ENCODE peak calls at places on chromosome 3, in five cellular contexts. O, C, Z, B and X are unnamed samples.

GRCh38 chr3:65618599-65618998 is 420.1 kb downstream of the MAGI1 start:
- DNase-seq in O (no peak), C (no peak), Z (no peak), B (no peak), X (no peak)

GRCh38 chr3:137084579-137084978 is 126.8 kb downstream of the IL20RB start:
- DNase-seq in O (no peak), C (no peak), Z (no peak), B (no peak), X (no peak)

GRCh38 chr3:52177701-52178042 is 20.3 kb upstream of the ALAS1 start:
- DNase-seq in O (no peak), C (no peak), Z (no peak), B (peak; percentile 63), X (no peak)

GRCh38 chr3:112687621-112688020 is 46.7 kb upstream of the CCDC80 start:
- DNase-seq in O (no peak), C (no peak), Z (no peak), B (no peak), X (no peak)

GRCh38 chr3:139808196-139808595 is 126.8 kb upstream of the CLSTN2 start:
- DNase-seq in O (no peak), C (no peak), Z (no peak), B (no peak), X (no peak)

GRCh38 chr3:39757312-39757711 is 52.1 kb upstream of the MYRIP start:
- DNase-seq in O (no peak), C (no peak), Z (no peak), B (no peak), X (no peak)

GRCh38 chr3:169954142-169954756 is 12.4 kb upstream of the SEC62 start:
- DNase-seq in O (no peak), C (no peak), Z (peak; percentile 38), B (no peak), X (no peak)

GRCh38 chr3:50412355-50412754 is 53.0 kb upstream of the TMEM115 start:
- DNase-seq in O (no peak), C (no peak), Z (no peak), B (no peak), X (no peak)

GRCh38 chr3:179227349-179227748 is 23.6 kb downstream of the KCNMB3 start:
- DNase-seq in O (no peak), C (no peak), Z (no peak), B (no peak), X (no peak)

GRCh38 chr3:32340639-32341365 is 50.9 kb upstream of the CMTM7 start:
- DNase-seq in O (no peak), C (no peak), Z (no peak), B (peak; percentile 61), X (no peak)

GRCh38 chr3:56782215-56782614 is 19.5 kb downstream of the ARHGEF3 start:
- DNase-seq in O (no peak), C (no peak), Z (no peak), B (peak; percentile 92), X (no peak)

GRCh38 chr3:89025185-89025584 is 82.2 kb upstream of the EPHA3 start:
- DNase-seq in O (no peak), C (no peak), Z (no peak), B (no peak), X (no peak)

GRCh38 chr3:187567026-187567425 is 103.2 kb downstream of the SST start:
- DNase-seq in O (no peak), C (no peak), Z (no peak), B (no peak), X (no peak)

GRCh38 chr3:86923071-86923476 is 67.9 kb downstream of the VGLL3 start:
- DNase-seq in O (no peak), C (no peak), Z (no peak), B (no peak), X (no peak)

GRCh38 chr3:46360904-46361303 is 7.0 kb downstream of the CCR2 start:
- DNase-seq in O (no peak), C (no peak), Z (no peak), B (no peak), X (no peak)

DNA sequence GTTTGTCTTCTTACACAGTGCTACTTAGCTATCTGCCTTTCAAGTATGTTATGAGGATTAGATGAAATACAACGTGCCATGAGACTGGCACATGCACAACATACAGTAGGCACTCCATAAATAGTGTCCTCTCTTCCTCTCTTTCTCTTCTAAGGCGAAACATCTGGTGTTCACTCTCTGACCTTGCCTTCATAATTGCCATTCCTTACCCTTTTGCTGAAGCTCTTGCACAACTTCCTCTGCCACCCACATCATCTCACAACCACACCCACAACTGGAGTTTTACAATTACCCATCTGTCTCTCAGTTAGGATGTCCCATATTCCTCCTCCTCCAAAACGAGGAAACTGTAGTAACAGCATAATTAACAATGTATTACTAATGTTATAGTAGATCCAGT is 26.4 kb upstream of the ACP3 start:
- DNase-seq in O (no peak), C (no peak), Z (no peak), B (no peak), X (no peak)
- TF ChIP-seq SUZ12 in O (no peak), C (no peak), Z (no peak), B (no peak), X (no peak)

DNA sequence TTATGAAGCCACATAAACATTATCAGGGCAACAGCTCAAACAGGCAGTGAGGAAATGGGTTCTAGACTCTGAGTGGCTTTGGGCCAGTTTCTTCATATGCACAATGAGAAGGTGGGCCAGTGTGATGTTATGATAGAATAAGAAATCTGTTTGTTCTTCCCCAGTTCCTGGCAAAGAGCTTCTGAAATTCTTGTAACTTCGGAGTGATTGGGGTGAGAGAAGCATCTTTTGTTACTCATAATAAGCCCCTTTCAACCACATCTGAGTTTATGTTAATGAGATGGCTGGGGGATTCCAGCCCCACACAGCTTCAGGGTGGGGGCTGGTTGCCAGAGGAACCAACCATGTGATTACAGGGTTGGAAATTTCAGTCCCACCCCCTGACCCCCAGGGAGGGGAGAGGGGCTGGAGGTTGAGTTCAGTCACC is 56.9 kb upstream of the FRMD4B start:
- DNase-seq in O (no peak), C (no peak), Z (no peak), B (no peak), X (no peak)
- TF ChIP-seq SUZ12 in O (no peak), C (no peak), Z (no peak), B (no peak), X (no peak)

GRCh38 chr3:194976813-194977322 is 291.2 kb downstream of the FAM43A start:
- DNase-seq in O (no peak), C (peak; percentile 11), Z (no peak), B (peak; percentile 30), X (no peak)
- TF ChIP-seq SUZ12 in O (no peak), C (no peak), Z (no peak), B (no peak), X (no peak)

GRCh38 chr3:194808709-194809108 is 123.0 kb downstream of the FAM43A start:
- DNase-seq in O (no peak), C (no peak), Z (no peak), B (no peak), X (no peak)

GRCh38 chr3:194812177-194812576 is 126.5 kb downstream of the FAM43A start:
- DNase-seq in O (no peak), C (no peak), Z (no peak), B (no peak), X (no peak)

GRCh38 chr3:194811118-194811517 is 125.4 kb downstream of the FAM43A start:
- DNase-seq in O (no peak), C (no peak), Z (no peak), B (no peak), X (no peak)

GRCh38 chr3:194809382-194809781 is 123.7 kb downstream of the FAM43A start:
- DNase-seq in O (no peak), C (no peak), Z (no peak), B (no peak), X (no peak)

DNA sequence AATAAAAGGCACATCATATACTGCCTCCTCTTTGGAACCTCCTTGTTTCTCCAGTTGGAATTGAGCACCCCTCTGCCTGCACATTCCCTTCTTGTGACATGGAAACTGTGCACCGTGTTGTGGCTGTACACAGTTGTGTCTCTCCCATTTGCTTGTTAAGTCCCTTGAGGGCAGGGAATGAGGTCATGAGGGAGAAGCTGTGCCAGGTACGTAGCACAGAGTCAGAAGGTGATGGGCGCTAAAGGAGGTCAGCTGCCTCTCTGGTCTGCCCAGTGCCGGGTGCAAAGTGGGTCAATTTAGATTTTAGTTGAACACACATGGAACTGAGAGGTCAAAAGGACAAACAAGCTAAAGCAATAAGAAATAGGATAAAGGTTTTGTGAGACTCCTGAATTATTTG is 124.4 kb downstream of the FAM43A start:
- DNase-seq in O (no peak), C (no peak), Z (no peak), B (no peak), X (no peak)
- TF ChIP-seq SUZ12 in O (no peak), C (no peak), Z (no peak), B (no peak), X (no peak)

GRCh38 chr3:174547801-174548200 is 311.3 kb upstream of the NAALADL2 start:
- DNase-seq in O (no peak), C (no peak), Z (no peak), B (no peak), X (no peak)
- TF ChIP-seq SUZ12 in O (no peak), C (no peak), Z (no peak), B (no peak), X (no peak)

GRCh38 chr3:160205606-160206005 is 19.6 kb upstream of the C3orf80 start:
- DNase-seq in O (no peak), C (no peak), Z (no peak), B (no peak), X (no peak)

GRCh38 chr3:160196511-160197104 is 28.6 kb upstream of the C3orf80 start:
- DNase-seq in O (no peak), C (no peak), Z (no peak), B (no peak), X (no peak)

GRCh38 chr3:160194438-160194837 is 30.8 kb upstream of the C3orf80 start:
- DNase-seq in O (no peak), C (no peak), Z (no peak), B (no peak), X (no peak)

GRCh38 chr3:160195106-160195505 is 30.1 kb upstream of the C3orf80 start:
- DNase-seq in O (no peak), C (no peak), Z (no peak), B (no peak), X (no peak)

DNA sequence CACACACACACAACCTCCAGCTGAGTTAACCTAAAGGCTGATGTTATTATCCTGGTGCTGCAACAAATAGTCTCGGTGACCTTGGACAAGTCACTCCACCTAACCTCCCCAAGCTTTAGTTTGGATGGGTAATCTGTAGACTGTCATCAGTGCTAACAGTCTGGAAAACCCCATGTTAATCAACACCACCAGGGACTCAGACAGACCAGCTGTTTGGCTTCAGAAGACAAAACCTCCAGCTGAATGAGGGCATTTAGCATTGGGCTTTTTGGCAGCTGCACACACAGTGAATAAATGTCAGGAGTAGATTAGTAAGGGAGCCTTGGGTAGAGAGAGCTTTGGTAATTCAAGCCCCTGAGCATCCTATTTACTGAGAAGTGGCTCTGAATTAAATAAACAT is 24.9 kb upstream of the C3orf80 start:
- DNase-seq in O (no peak), C (no peak), Z (no peak), B (no peak), X (no peak)
- TF ChIP-seq SUZ12 in O (no peak), C (no peak), Z (no peak), B (no peak), X (no peak)

GRCh38 chr3:150760431-150761200 is 2.4 kb downstream of the SIAH2 start:
- DNase-seq in O (no peak), C (no peak), Z (peak; percentile 45), B (no peak), X (no peak)
- TF ChIP-seq SUZ12 in O (no peak), C (no peak), Z (no peak), B (no peak), X (no peak)